ENCODE peak calls at places on chromosomes 3 and 15, in eight cellular contexts. S is lung, H is lower lobe of right lung, U is upper lobe of left lung, G is AG10803, E is GM06990, A is IMR-90, M is fibroblast of mammary gland. O is an unnamed sample.

GRCh38 chr15:55710286-55710685 is 32.7 kb downstream of the PRTG start:
- DNase-seq in E (no peak), G (peak), A (no peak), M (peak), H (no peak), S (no peak), U (no peak), O (no peak)

GRCh38 chr15:93474728-93475127 is 385.7 kb upstream of the RGMA start:
- DNase-seq in H (no peak), S (no peak), E (no peak), A (no peak), U (no peak), G (no peak), M (no peak), O (no peak)

GRCh38 chr3:104257486-104257885 is 1109.2 kb upstream of the ALCAM start:
- DNase-seq in A (no peak), U (no peak), G (no peak), S (no peak), E (no peak), M (no peak), H (no peak), O (no peak)

GRCh38 chr3:65672876-65673815 is 365.6 kb downstream of the MAGI1 start:
- DNase-seq in M (peak), S (peak), E (no peak), G (peak), U (peak), H (peak), A (peak), O (peak)

GRCh38 chr15:66169023-66169422 is 84.5 kb downstream of the MEGF11 start:
- DNase-seq in H (no peak), S (no peak), U (no peak), A (no peak), E (peak), G (no peak), M (no peak), O (no peak)

GRCh38 chr15:68295430-68295829 is 17.9 kb downstream of the FEM1B start:
- DNase-seq in H (no peak), E (no peak), U (no peak), M (no peak), A (no peak), S (no peak), G (no peak), O (no peak)

GRCh38 chr15:73845507-73845906 is 27.9 kb upstream of the TBC1D21 start:
- DNase-seq in H (no peak), M (no peak), S (no peak), A (no peak), U (no peak), G (no peak), E (no peak), O (no peak)

GRCh38 chr3:50322386-50323091 is at the start of gene HYAL2:
- DNase-seq in U (peak), A (no peak), M (no peak), H (peak), E (no peak), S (no peak), G (no peak), O (no peak)

GRCh38 chr3:179098388-179099077 is 26.9 kb upstream of the ZMAT3 start:
- DNase-seq in M (peak), A (peak), S (no peak), U (no peak), H (no peak), G (peak), E (no peak), O (peak)

GRCh38 chr3:112132554-112132953 is 494 bp downstream of the GCSAM start:
- DNase-seq in S (no peak), E (no peak), G (no peak), H (no peak), M (no peak), A (no peak), U (no peak), O (no peak)

GRCh38 chr15:64247906-64248541 is 85.2 kb upstream of the PPIB start:
- DNase-seq in U (no peak), E (peak), A (peak), G (peak), S (no peak), H (no peak), M (peak), O (peak)

GRCh38 chr15:97966924-97967620 is 6.6 kb downstream of the ARRDC4 start:
- DNase-seq in A (no peak), H (no peak), E (no peak), S (no peak), M (peak), U (no peak), G (peak), O (peak)

GRCh38 chr3:106811376-106811775 is 565.9 kb upstream of the CCDC54 start:
- DNase-seq in A (peak), E (no peak), H (no peak), M (peak), S (no peak), G (peak), U (no peak), O (peak)

GRCh38 chr15:62712455-62712839 is 330.1 kb upstream of the TPM1 start:
- DNase-seq in H (no peak), U (no peak), M (no peak), G (no peak), S (no peak), E (no peak), A (no peak), O (no peak)

GRCh38 chr3:133158686-133159085 is 120.5 kb downstream of the TMEM108 start:
- DNase-seq in G (no peak), A (no peak), H (no peak), E (no peak), U (no peak), M (no peak), S (no peak), O (peak)

GRCh38 chr15:99251436-99251821 is at the start of gene LRRC28:
- DNase-seq in E (no peak), S (no peak), H (no peak), M (no peak), U (no peak), A (no peak), G (no peak), O (no peak)

GRCh38 chr3:157156844-157157635 is 2.9 kb downstream of the CCNL1 start:
- DNase-seq in A (peak), U (no peak), M (no peak), G (peak), S (no peak), E (no peak), H (no peak), O (peak)

GRCh38 chr3:41933154-41933676 is 28.7 kb downstream of the ULK4 start:
- DNase-seq in S (no peak), E (no peak), H (no peak), U (no peak), M (peak), A (peak), G (peak), O (peak)

GRCh38 chr15:99409097-99409473 is 156.7 kb upstream of the MEF2A start:
- DNase-seq in S (peak), M (peak), H (peak), G (peak), U (peak), E (no peak), A (peak), O (peak)

GRCh38 chr3:118882353-118882947 is 152.2 kb downstream of the IGSF11 start:
- DNase-seq in H (no peak), S (peak), A (peak), G (peak), E (no peak), M (peak), U (peak), O (peak)

GRCh38 chr3:58357402-58357801 is 24.7 kb downstream of the PXK start:
- DNase-seq in E (no peak), G (no peak), A (peak), H (no peak), M (no peak), S (no peak), U (no peak), O (no peak)

GRCh38 chr3:175270199-175270837 is 411.2 kb downstream of the NAALADL2 start:
- DNase-seq in S (no peak), A (peak), E (no peak), H (no peak), G (no peak), M (no peak), U (no peak), O (peak)

GRCh38 chr3:142447308-142447851 is 457 bp downstream of the XRN1 start:
- DNase-seq in M (peak), E (no peak), G (peak), S (peak), A (peak), U (peak), H (peak), O (peak)

GRCh38 chr3:37435572-37435971 is 261.2 kb upstream of the LRRFIP2 start:
- DNase-seq in G (no peak), U (no peak), E (no peak), S (no peak), H (no peak), M (no peak), A (no peak), O (no peak)

GRCh38 chr3:169764164-169764452 is 752 bp downstream of the TERC start:
- DNase-seq in S (peak), A (peak), U (peak), H (no peak), G (peak), M (peak), E (no peak), O (peak)

GRCh38 chr15:84387086-84387485 is 151.5 kb downstream of the GOLGA6L4 start:
- DNase-seq in A (no peak), S (peak), E (no peak), M (no peak), U (no peak), H (no peak), G (no peak), O (no peak)

GRCh38 chr3:116863270-116863770 is 153.7 kb downstream of the TUSC7 start:
- DNase-seq in H (no peak), E (no peak), A (peak), M (no peak), S (no peak), G (no peak), U (no peak), O (no peak)

GRCh38 chr15:66803749-66804148 is 101.7 kb downstream of the SMAD6 start:
- DNase-seq in H (no peak), G (no peak), M (no peak), E (no peak), S (no peak), U (peak), A (no peak), O (no peak)

GRCh38 chr3:34178415-34178814 is 380.0 kb downstream of the PDCD6IP start:
- DNase-seq in E (no peak), M (peak), U (no peak), A (peak), H (no peak), S (no peak), G (peak), O (no peak)

GRCh38 chr3:52065264-52065756 is 8.9 kb upstream of the DUSP7 start:
- DNase-seq in S (peak), E (no peak), A (no peak), U (peak), H (peak), G (no peak), M (no peak), O (no peak)

GRCh38 chr15:48402778-48403177 is 71.5 kb downstream of the DUT start:
- DNase-seq in A (no peak), U (no peak), G (no peak), S (no peak), H (no peak), E (peak), M (no peak), O (no peak)

GRCh38 chr3:45771831-45772230 is 24.5 kb downstream of the SLC6A20 start:
- DNase-seq in H (no peak), E (no peak), G (no peak), U (no peak), M (no peak), S (no peak), A (no peak), O (no peak)

GRCh38 chr3:167493240-167493639 is 19.4 kb upstream of the SERPINI2 start:
- DNase-seq in E (no peak), U (no peak), G (no peak), M (peak), H (no peak), S (no peak), A (no peak), O (no peak)

GRCh38 chr3:36763111-36763849 is 1.1 kb downstream of the DCLK3 start:
- DNase-seq in E (no peak), A (no peak), M (no peak), G (no peak), U (no peak), H (no peak), S (no peak), O (no peak)

GRCh38 chr3:177552051-177552450 is 354.8 kb upstream of the TBL1XR1 start:
- DNase-seq in A (no peak), G (no peak), H (no peak), S (no peak), U (no peak), M (no peak), E (no peak), O (no peak)

GRCh38 chr3:177553586-177553985 is 356.3 kb upstream of the TBL1XR1 start:
- DNase-seq in M (no peak), G (no peak), U (no peak), A (no peak), S (no peak), H (no peak), E (no peak), O (no peak)

GRCh38 chr3:177553012-177553411 is 355.7 kb upstream of the TBL1XR1 start:
- DNase-seq in H (no peak), A (no peak), E (no peak), M (no peak), U (no peak), G (no peak), S (no peak), O (no peak)

GRCh38 chr3:177557561-177557960 is 360.3 kb upstream of the TBL1XR1 start:
- DNase-seq in U (no peak), H (no peak), A (no peak), E (no peak), G (no peak), M (no peak), S (no peak), O (no peak)

GRCh38 chr3:177554900-177555759 is 357.8 kb upstream of the TBL1XR1 start:
- DNase-seq in E (no peak), H (no peak), M (peak), U (peak), G (peak), S (peak), A (peak), O (peak)
- H3K4me3 ChIP-seq in E (no peak), H (no peak), M (no peak), U (no peak), G (no peak), S (no peak), A (no peak), O (no peak)

DNA sequence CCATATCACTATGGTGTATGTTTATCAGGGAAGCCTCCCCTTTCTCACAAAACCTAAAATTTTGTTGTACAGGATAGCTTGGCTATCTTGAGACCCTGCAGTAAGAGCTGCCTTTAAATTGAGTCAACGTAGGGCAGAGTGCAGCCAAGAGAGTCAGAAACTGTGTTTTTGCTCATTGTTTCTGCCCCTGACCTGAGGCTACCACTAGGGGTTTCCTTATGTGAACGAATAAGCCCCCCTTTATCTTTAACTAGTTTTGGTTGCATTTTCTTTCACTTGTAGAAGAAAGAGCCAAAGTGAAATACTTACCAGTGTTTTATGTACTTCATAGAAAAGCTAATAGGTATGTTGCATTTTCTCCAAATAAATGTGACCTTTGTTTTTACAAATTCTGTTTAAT is 149.9 kb upstream of the TMC3 start:
- DNase-seq in A (no peak), M (no peak), H (no peak), G (no peak), E (no peak), U (no peak), S (no peak), O (no peak)
- TF ChIP-seq CTCF in A (no peak), M (no peak), H (no peak), G (no peak), E (no peak), U (no peak), S (no peak), O (no peak)

GRCh38 chr3:128491900-128492352 is 1.1 kb downstream of the GATA2 start:
- DNase-seq in H (no peak), G (no peak), S (no peak), A (no peak), E (no peak), U (peak), M (no peak), O (no peak)
- H3K4me3 ChIP-seq in H (peak), G (peak), S (peak), A (no peak), E (no peak), U (peak), M (no peak), O (peak)

GRCh38 chr3:74344865-74345264 is 269.6 kb downstream of the CNTN3 start:
- DNase-seq in G (no peak), H (no peak), A (no peak), U (no peak), M (peak), E (no peak), S (no peak), O (no peak)

GRCh38 chr3:74343391-74343790 is 271.1 kb downstream of the CNTN3 start:
- DNase-seq in G (no peak), U (no peak), E (no peak), H (no peak), A (no peak), S (no peak), M (no peak), O (no peak)

DNA sequence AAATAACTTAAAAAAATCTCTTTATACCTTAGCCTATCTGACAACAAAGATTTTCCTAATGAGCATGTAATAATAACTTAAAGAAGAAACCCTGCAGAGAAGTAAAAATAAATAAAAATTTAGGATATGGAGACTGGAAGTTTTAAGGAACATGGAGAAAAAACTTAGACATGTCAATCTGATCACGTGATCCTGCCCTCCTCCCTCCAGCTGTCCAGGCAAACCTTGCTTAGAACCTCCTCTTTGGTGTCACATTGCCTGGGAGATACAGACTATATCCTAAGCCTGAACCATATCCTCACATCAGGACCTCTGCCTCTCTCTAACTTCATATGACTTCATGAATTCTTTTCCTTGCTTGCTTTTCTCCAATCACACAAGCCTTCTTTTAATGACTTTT is 275.5 kb downstream of the CNTN3 start:
- DNase-seq in G (no peak), H (no peak), E (no peak), U (no peak), M (no peak), A (no peak), S (no peak), O (no peak)
- TF ChIP-seq CTCF in G (no peak), H (no peak), E (no peak), U (no peak), M (no peak), A (no peak), S (no peak), O (no peak)

GRCh38 chr3:134794323-134794722 is 737 bp upstream of the EPHB1 start:
- DNase-seq in U (no peak), H (no peak), S (no peak), G (no peak), M (no peak), E (no peak), A (no peak), O (no peak)
- H3K4me3 ChIP-seq in U (no peak), H (no peak), S (no peak), G (no peak), M (no peak), E (no peak), A (no peak), O (no peak)

DNA sequence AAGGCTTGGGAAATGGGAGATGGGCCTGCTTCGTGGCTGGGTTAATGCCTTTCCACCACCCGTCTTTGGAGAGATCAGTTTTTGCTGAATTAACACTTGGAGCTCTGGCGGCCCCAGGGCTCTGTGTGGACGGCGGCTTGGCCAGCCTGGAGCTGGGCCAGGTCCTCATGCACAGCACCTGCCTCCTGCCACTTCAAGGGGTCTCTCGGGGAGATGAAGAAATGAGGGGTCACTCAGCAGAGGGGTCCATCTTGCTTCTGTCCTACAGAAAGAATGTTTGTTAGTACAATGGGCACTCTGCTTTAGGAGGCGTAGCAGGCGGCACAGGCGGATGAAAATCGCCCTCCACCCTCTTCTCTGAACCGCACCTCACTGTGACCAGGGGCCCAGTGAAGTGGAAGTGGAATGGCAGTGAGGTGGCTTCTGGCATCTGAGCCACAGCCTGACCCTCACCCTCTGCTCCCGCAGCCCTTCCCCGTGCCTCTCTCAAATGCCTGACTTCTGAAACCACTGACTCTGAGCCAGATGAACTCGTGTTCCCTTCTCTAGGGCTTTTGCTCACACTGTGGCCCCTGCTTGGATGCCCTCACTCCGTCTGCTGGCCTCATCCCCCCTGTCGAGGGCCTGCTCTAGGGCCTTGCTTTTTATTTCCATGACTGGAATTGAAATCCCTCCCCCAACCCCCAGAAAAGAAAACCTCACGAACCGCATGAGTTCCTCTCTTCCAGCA is 42.2 kb downstream of the CHDH start:
- DNase-seq in A (no peak), M (no peak), H (no peak), E (no peak), G (no peak), U (no peak), S (no peak), O (peak)
- TF ChIP-seq CTCF in A (no peak), M (no peak), H (no peak), E (no peak), G (no peak), U (no peak), S (no peak), O (no peak)

DNA sequence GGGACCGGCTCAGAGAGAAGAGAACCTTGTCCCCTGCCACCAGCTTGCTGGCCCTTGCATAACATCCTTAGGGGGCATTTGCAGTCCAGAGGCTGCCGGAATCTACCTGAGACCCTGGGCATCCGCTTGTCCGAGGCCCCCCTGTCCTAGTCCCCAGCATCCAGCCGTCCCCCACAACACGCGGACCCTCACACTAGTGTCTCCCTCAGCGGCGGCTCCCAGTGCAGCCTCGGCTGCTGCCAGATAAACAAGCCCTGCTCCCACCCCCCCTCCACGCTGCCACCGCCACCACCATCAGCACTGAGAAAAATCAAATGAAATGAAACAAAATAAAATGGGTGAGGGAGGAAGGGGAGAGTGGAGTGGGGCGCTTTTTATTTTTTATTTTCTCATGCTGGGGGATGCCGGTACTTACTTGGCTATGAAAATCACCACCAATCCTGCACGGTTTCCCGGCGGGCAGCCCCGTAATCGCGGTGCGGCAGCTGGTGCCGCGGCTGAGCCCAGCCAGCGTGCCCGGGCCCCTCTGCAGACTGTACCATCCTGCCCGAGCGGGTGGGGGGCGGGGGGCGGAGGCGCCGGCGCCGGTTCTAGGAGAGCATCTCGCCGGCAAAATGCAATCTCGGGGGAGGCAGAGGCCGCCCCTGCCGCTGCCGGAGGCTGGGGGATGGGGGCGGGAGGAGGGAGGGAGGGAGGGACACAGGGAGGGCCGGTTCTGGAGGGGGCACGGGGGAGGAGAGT is at the start of gene ATP2B2:
- DNase-seq in A (no peak), G (no peak), S (no peak), H (no peak), U (no peak), E (no peak), M (no peak), O (no peak)
- H3K4me3 ChIP-seq in A (no peak), G (no peak), S (no peak), H (peak), U (no peak), E (no peak), M (no peak), O (no peak)

O was measured in foreskin fibroblast.